ENCODE peak calls at places on chromosomes 6 and 20, in seven cellular contexts. One of them, this sample, is unnamed.

GRCh38 chr6:144806222-144806621 is 521.1 kb downstream of the UTRN start:
- DNase-seq in transverse colon: no peak
- DNase-seq in stomach: no peak
- DNase-seq in body of pancreas: no peak
- DNase-seq in uterus: no peak
- DNase-seq in esophagus muscularis mucosa: no peak
- DNase-seq in adrenal gland: no peak
- DNase-seq in this sample: no peak

GRCh38 chr6:120894077-120894476 is 440.2 kb downstream of the TBC1D32 start:
- DNase-seq in adrenal gland: no peak
- DNase-seq in uterus: no peak
- DNase-seq in esophagus muscularis mucosa: no peak
- DNase-seq in transverse colon: no peak
- DNase-seq in body of pancreas: no peak
- DNase-seq in stomach: no peak
- DNase-seq in this sample: no peak

GRCh38 chr6:16243055-16243454 is 4.7 kb downstream of the GMPR start:
- DNase-seq in adrenal gland: no peak
- DNase-seq in uterus: no peak
- DNase-seq in transverse colon: no peak
- DNase-seq in esophagus muscularis mucosa: no peak
- DNase-seq in body of pancreas: no peak
- DNase-seq in stomach: peak; percentile 41
- DNase-seq in this sample: no peak

GRCh38 chr6:125546827-125547226 is 202.6 kb upstream of the HEY2 start:
- DNase-seq in transverse colon: no peak
- DNase-seq in stomach: no peak
- DNase-seq in body of pancreas: peak; percentile 12
- DNase-seq in uterus: no peak
- DNase-seq in esophagus muscularis mucosa: no peak
- DNase-seq in adrenal gland: no peak
- DNase-seq in this sample: no peak

GRCh38 chr20:62543470-62544302 is 67.9 kb upstream of the GATA5 start:
- DNase-seq in esophagus muscularis mucosa: no peak
- DNase-seq in transverse colon: no peak
- DNase-seq in stomach: no peak
- DNase-seq in body of pancreas: no peak
- DNase-seq in adrenal gland: no peak
- DNase-seq in uterus: peak; percentile 33
- DNase-seq in this sample: no peak

GRCh38 chr6:154331750-154332149 is 24.9 kb downstream of the IPCEF1 start:
- DNase-seq in adrenal gland: no peak
- DNase-seq in body of pancreas: no peak
- DNase-seq in uterus: no peak
- DNase-seq in transverse colon: no peak
- DNase-seq in stomach: no peak
- DNase-seq in esophagus muscularis mucosa: no peak
- DNase-seq in this sample: no peak

GRCh38 chr6:159729598-159729997 is 2.3 kb downstream of the WTAP start:
- DNase-seq in stomach: no peak
- DNase-seq in uterus: no peak
- DNase-seq in adrenal gland: no peak
- DNase-seq in esophagus muscularis mucosa: no peak
- DNase-seq in body of pancreas: no peak
- DNase-seq in transverse colon: no peak
- DNase-seq in this sample: no peak

GRCh38 chr6:129645371-129646139 is 64.4 kb downstream of the ARHGAP18 start:
- DNase-seq in esophagus muscularis mucosa: no peak
- DNase-seq in stomach: no peak
- DNase-seq in transverse colon: no peak
- DNase-seq in uterus: no peak
- DNase-seq in body of pancreas: no peak
- DNase-seq in adrenal gland: no peak
- DNase-seq in this sample: no peak

GRCh38 chr6:131924881-131925474 is 26.2 kb downstream of the CCN2 start:
- DNase-seq in stomach: no peak
- DNase-seq in uterus: no peak
- DNase-seq in transverse colon: no peak
- DNase-seq in esophagus muscularis mucosa: no peak
- DNase-seq in body of pancreas: no peak
- DNase-seq in adrenal gland: no peak
- DNase-seq in this sample: no peak

GRCh38 chr6:82570083-82570482 is 206.5 kb downstream of the TPBG start:
- DNase-seq in esophagus muscularis mucosa: no peak
- DNase-seq in uterus: no peak
- DNase-seq in transverse colon: no peak
- DNase-seq in body of pancreas: no peak
- DNase-seq in adrenal gland: no peak
- DNase-seq in stomach: no peak
- DNase-seq in this sample: no peak

GRCh38 chr6:25882066-25882496 is 8.0 kb upstream of the SLC17A3 start:
- DNase-seq in transverse colon: peak; percentile 13
- DNase-seq in body of pancreas: peak; percentile 10
- DNase-seq in uterus: peak; percentile 11
- DNase-seq in esophagus muscularis mucosa: no peak
- DNase-seq in adrenal gland: no peak
- DNase-seq in stomach: peak; percentile 48
- DNase-seq in this sample: peak; percentile 26

GRCh38 chr6:35310265-35310831 is 12.7 kb downstream of the DEF6 start:
- DNase-seq in uterus: no peak
- DNase-seq in esophagus muscularis mucosa: no peak
- DNase-seq in adrenal gland: peak; percentile 38
- DNase-seq in stomach: no peak
- DNase-seq in body of pancreas: no peak
- DNase-seq in transverse colon: no peak
- DNase-seq in this sample: no peak

GRCh38 chr20:25223179-25223661 is 24.7 kb upstream of the PYGB start:
- DNase-seq in transverse colon: peak; percentile 71
- DNase-seq in adrenal gland: no peak
- DNase-seq in stomach: peak; percentile 69
- DNase-seq in esophagus muscularis mucosa: no peak
- DNase-seq in uterus: no peak
- DNase-seq in body of pancreas: no peak
- DNase-seq in this sample: no peak

DNA sequence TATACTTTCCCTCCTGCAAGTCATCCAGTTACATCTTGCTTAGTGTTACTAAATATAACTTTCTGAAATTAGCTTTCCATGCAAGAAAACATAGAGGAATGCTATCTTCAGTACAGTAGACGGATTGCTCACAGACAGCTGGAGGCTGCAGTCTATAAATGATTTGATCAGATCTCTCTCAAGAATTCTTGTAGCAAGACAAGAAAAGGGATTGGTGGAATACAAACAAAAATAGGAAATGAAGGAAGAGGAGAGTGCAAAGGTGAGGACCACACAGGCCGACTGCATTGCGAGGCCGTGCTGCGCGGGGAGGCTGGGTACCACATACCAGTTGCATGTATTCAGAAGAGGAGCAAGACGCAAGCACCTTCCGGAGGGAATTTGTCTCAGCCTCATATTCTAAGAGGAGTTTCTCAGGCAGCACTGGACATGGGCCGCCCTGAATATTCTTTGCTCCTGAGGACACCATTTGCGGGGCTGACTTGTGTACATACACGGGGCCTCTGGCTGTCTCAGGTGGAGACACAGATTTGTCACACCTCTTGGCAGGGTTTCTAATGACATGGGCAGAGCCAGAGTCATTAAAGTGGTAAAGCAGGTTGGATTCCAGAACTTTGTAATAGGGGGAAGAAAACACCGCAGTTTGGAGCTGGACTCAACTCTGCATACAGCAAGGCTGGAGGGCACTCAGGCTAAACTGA is 22.7 kb upstream of the KIF25 start:
- DNase-seq in adrenal gland: no peak
- DNase-seq in transverse colon: peak; percentile 68
- DNase-seq in stomach: no peak
- DNase-seq in esophagus muscularis mucosa: no peak
- DNase-seq in body of pancreas: no peak
- DNase-seq in uterus: no peak
- DNase-seq in this sample: no peak
- H3K27ac ChIP-seq in adrenal gland: no peak overlapping the region
- H3K27ac ChIP-seq in transverse colon: peak overlapping the region; percentile 4
- H3K27ac ChIP-seq in stomach: no peak overlapping the region
- H3K27ac ChIP-seq in esophagus muscularis mucosa: no peak overlapping the region
- H3K27ac ChIP-seq in body of pancreas: no peak overlapping the region
- H3K27ac ChIP-seq in uterus: no peak overlapping the region
- H3K27ac ChIP-seq in this sample: no peak overlapping the region

GRCh38 chr6:148211777-148212324 is 130.8 kb upstream of the SASH1 start:
- DNase-seq in uterus: no peak
- DNase-seq in adrenal gland: no peak
- DNase-seq in transverse colon: no peak
- DNase-seq in stomach: no peak
- DNase-seq in esophagus muscularis mucosa: no peak
- DNase-seq in body of pancreas: no peak
- DNase-seq in this sample: no peak
- TF ChIP-seq POLR2A in uterus: no peak
- TF ChIP-seq POLR2A in adrenal gland: no peak
- TF ChIP-seq POLR2A in transverse colon: no peak
- TF ChIP-seq POLR2A in stomach: no peak
- TF ChIP-seq POLR2A in esophagus muscularis mucosa: no peak
- TF ChIP-seq POLR2A in body of pancreas: no peak
- TF ChIP-seq POLR2A in this sample: no peak

GRCh38 chr6:6001443-6001842 is 5.3 kb downstream of the NRN1 start:
- DNase-seq in stomach: no peak
- DNase-seq in body of pancreas: no peak
- DNase-seq in adrenal gland: no peak
- DNase-seq in esophagus muscularis mucosa: no peak
- DNase-seq in transverse colon: no peak
- DNase-seq in uterus: no peak
- DNase-seq in this sample: no peak

GRCh38 chr6:6003334-6004146 is 3.2 kb downstream of the NRN1 start:
- DNase-seq in esophagus muscularis mucosa: peak; percentile 85
- DNase-seq in adrenal gland: no peak
- DNase-seq in uterus: no peak
- DNase-seq in transverse colon: no peak
- DNase-seq in body of pancreas: no peak
- DNase-seq in stomach: no peak
- DNase-seq in this sample: no peak

GRCh38 chr6:6002809-6003333 is 3.9 kb downstream of the NRN1 start:
- DNase-seq in adrenal gland: no peak
- DNase-seq in body of pancreas: no peak
- DNase-seq in stomach: no peak
- DNase-seq in uterus: no peak
- DNase-seq in transverse colon: no peak
- DNase-seq in esophagus muscularis mucosa: peak; percentile 8
- DNase-seq in this sample: no peak

GRCh38 chr6:6004147-6004995 is 2.4 kb downstream of the NRN1 start:
- DNase-seq in body of pancreas: no peak
- DNase-seq in stomach: no peak
- DNase-seq in adrenal gland: no peak
- DNase-seq in transverse colon: no peak
- DNase-seq in esophagus muscularis mucosa: no peak
- DNase-seq in uterus: no peak
- DNase-seq in this sample: no peak

DNA sequence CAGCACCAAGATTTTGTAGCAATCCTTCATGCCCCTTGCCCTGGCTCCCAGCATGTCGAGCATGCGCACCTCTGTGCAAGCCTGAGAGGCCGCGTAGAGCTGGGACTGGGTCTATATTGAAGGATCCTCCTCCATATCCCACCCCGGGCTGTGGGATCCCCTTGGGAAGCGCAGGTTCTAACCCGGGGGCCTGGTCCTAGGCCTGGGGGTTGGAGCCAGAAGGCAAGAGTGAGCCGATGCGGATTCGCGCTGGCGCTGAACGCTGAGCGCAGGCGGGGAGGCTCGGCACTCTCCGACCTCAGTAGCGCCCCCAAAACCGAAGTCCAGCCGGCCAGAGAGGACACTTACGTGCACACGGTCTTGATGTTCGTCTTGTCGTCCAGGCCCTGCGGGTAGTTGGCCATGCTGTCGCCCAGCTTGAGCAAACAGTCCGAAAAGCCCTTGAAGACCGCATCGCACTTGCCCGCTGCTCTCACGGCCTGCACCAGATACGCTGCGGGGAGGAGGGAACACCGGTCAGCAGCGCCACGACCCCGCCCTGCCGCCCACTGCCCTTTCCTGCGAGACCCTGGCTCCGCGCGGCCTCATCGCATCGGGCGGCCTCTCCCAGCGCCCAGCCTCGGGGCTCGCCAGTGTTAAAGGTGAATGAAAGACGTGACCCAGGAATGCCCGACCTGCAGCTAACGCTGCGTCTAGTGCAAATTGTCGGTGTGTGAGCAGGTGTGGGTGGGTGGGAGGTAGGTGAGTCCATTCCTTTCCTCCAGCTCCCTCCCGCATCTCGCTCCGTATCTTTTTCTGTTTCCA is 4.5 kb downstream of the NRN1 start:
- DNase-seq in body of pancreas: no peak
- DNase-seq in adrenal gland: no peak
- DNase-seq in esophagus muscularis mucosa: peak; percentile 74
- DNase-seq in uterus: no peak
- DNase-seq in transverse colon: no peak
- DNase-seq in stomach: no peak
- DNase-seq in this sample: no peak
- H3K27me3 ChIP-seq in body of pancreas: no peaks in the 10 kb centered on the region
- H3K27me3 ChIP-seq in adrenal gland: peaks cover 98% of the 10 kb centered on the region
- H3K27me3 ChIP-seq in esophagus muscularis mucosa: peaks cover 100% of the 10 kb centered on the region
- H3K27me3 ChIP-seq in uterus: peaks cover 84% of the 10 kb centered on the region
- H3K27me3 ChIP-seq in transverse colon: peaks cover 100% of the 10 kb centered on the region
- H3K27me3 ChIP-seq in stomach: peaks cover 97% of the 10 kb centered on the region
- H3K27me3 ChIP-seq in this sample: no peaks in the 10 kb centered on the region

DNA sequence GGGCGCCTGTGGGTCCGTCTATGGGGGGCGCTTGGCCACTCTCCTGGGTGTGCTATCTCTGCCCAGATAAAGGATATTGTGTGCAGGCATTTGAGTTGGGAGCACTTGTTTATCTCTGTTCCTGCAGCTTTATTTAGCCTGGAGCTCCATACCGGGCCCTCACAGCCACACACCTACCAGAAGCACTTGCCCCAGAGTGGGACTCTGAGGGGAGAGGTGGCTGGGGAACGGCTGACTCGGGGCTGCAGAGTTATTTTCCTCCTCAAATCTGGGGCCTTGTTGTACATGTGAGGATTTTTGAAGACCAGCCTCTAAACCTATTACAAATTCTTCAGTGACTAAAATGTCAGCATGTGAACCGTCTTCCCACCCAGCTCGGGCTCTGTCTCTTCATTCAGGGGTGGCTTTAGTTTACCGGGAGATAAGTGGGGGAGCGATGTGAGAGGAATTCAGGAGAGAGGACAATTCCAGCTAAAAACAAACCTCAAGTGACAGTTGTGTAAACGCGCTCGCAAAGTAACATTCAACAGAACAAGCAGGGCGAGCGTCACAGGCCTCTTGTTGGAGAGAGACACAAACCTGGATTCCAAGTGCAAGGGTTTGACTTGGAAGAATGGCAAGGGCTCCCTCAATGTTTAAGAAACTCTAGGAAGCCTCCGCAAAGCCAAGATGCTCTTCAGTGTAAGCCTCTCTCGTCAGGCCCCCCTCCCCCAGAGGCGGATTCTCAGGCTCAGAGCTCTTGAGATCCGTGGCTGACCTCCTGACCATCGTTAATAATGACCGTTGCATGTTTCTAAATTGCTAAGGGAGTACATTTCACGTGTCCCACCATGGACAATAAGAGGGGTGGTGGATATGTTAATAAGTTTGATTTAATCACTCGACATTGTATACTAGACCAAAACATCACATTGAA is 548.9 kb downstream of the QKI start:
- DNase-seq in uterus: no peak
- DNase-seq in transverse colon: no peak
- DNase-seq in body of pancreas: no peak
- DNase-seq in stomach: no peak
- DNase-seq in esophagus muscularis mucosa: peak; percentile 79
- DNase-seq in adrenal gland: no peak
- DNase-seq in this sample: no peak
- H3K27ac ChIP-seq in uterus: no peak overlapping the region
- H3K27ac ChIP-seq in transverse colon: no peak overlapping the region
- H3K27ac ChIP-seq in body of pancreas: no peak overlapping the region
- H3K27ac ChIP-seq in stomach: no peak overlapping the region
- H3K27ac ChIP-seq in esophagus muscularis mucosa: no peak overlapping the region
- H3K27ac ChIP-seq in adrenal gland: no peak overlapping the region
- H3K27ac ChIP-seq in this sample: no peak overlapping the region